ENCODE peak calls at places on chromosomes 7 and 10, in five cellular contexts. E is stimulated activated CD8-positive, alpha-beta memory T cell treated with anti-CD3 and anti-CD28 coated beads, Interleukin-2, amount 100 ng/mL, for 48 hours; H is hepatic stellate cell; V is NB4; D is activated CD4-positive, alpha-beta T cell treated with anti-CD3 and anti-CD28 coated beads, Interleukin-2, amount 10 ng/mL, durations not matched to agents 7 days and 5 days. S is an unnamed sample.

GRCh38 chr10:132336064-132336746 is 4.2 kb downstream of the LRRC27 start:
- DNase-seq in E (no peak), H (no peak), V (no peak), D (no peak), S (no peak)

GRCh38 chr10:131172433-131172832 is 139.1 kb downstream of the TCERG1L start:
- DNase-seq in E (no peak), H (no peak), V (no peak), D (no peak), S (no peak)

GRCh38 chr10:99387541-99387940 is 42.9 kb downstream of the GOT1 start:
- DNase-seq in E (no peak), H (no peak), V (no peak), D (no peak), S (no peak)

GRCh38 chr10:15745748-15746147 is 26.0 kb upstream of the ITGA8 start:
- DNase-seq in E (no peak), H (no peak), V (no peak), D (no peak), S (no peak)

GRCh38 chr10:102455893-102456471 is 4.6 kb upstream of the C10orf95 start:
- DNase-seq in E (no peak), H (peak), V (peak), D (no peak), S (no peak)

GRCh38 chr10:114327537-114328277 is 76.6 kb downstream of the AFAP1L2 start:
- DNase-seq in E (no peak), H (no peak), V (no peak), D (no peak), S (no peak)

GRCh38 chr10:73060738-73061635 is 35.7 kb downstream of the P4HA1 start:
- DNase-seq in E (no peak), H (no peak), V (peak), D (peak), S (no peak)

GRCh38 chr10:3363316-3364070 is 190.9 kb upstream of the PITRM1 start:
- DNase-seq in E (no peak), H (no peak), V (no peak), D (no peak), S (no peak)

GRCh38 chr10:79331709-79332108 is 15.6 kb upstream of the PPIF start:
- DNase-seq in E (peak), H (peak), V (peak), D (peak), S (no peak)

GRCh38 chr7:92621026-92621540 is 30.9 kb upstream of the FAM133B start:
- DNase-seq in E (peak), H (peak), V (peak), D (peak), S (peak)

GRCh38 chr10:5805260-5805659 is 8.0 kb downstream of the GDI2 start:
- DNase-seq in E (no peak), H (no peak), V (no peak), D (no peak), S (no peak)

GRCh38 chr10:9992656-9993055 is 1025.0 kb upstream of the CELF2 start:
- DNase-seq in E (no peak), H (no peak), V (no peak), D (no peak), S (no peak)

GRCh38 chr10:69458426-69459100 is 7.3 kb downstream of the TSPAN15 start:
- DNase-seq in E (no peak), H (no peak), V (no peak), D (no peak), S (no peak)

GRCh38 chr10:90775351-90776028 is 82.3 kb downstream of the HTR7 start:
- DNase-seq in E (no peak), H (no peak), V (peak), D (no peak), S (no peak)

GRCh38 chr10:12985347-12985746 is 16.2 kb downstream of the CCDC3 start:
- DNase-seq in E (no peak), H (no peak), V (no peak), D (no peak), S (no peak)